ENCODE peak calls at places on chromosomes 1 and 21, in six cellular contexts. X is endothelial cell, V is adrenal gland, J is HFF-Myc, O is GM06990, A is pancreas. W is an unnamed sample.

GRCh38 chr21:33036430-33037162 is 10.9 kb downstream of the OLIG2 start:
- DNase-seq in A (no peak), V (no peak), O (no peak), J (peak), X (no peak), W (no peak)

GRCh38 chr1:54836594-54836993 is 35.5 kb upstream of the TTC22 start:
- DNase-seq in O (no peak), A (no peak), X (no peak), V (no peak), J (no peak), W (peak)

GRCh38 chr1:25146382-25146855 is 85.9 kb downstream of the SYF2 start:
- DNase-seq in O (no peak), J (no peak), V (no peak), A (no peak), X (no peak), W (peak)

GRCh38 chr1:42176902-42177519 is 12.5 kb upstream of the GUCA2A start:
- DNase-seq in A (no peak), X (no peak), J (no peak), O (no peak), V (no peak), W (no peak)

GRCh38 chr1:64136749-64137568 is 66.5 kb upstream of the UBE2U start:
- DNase-seq in A (peak), J (peak), O (no peak), X (peak), V (peak), W (peak)

GRCh38 chr1:65059930-65060538 is 88.0 kb upstream of the AK4 start:
- DNase-seq in O (no peak), V (no peak), A (no peak), J (no peak), X (no peak), W (no peak)

GRCh38 chr1:232589809-232590741 is 39.9 kb downstream of the SIPA1L2 start:
- DNase-seq in X (peak), J (no peak), A (no peak), V (no peak), O (no peak), W (no peak)

GRCh38 chr1:94323311-94324167 is 86.2 kb upstream of the ARHGAP29 start:
- DNase-seq in V (no peak), O (no peak), X (no peak), J (no peak), A (no peak), W (no peak)

GRCh38 chr1:205344010-205344808 is 12.5 kb downstream of the KLHDC8A start:
- DNase-seq in V (peak), A (peak), O (no peak), X (peak), J (no peak), W (no peak)

GRCh38 chr1:54952950-54953718 is 27.3 kb upstream of the TMEM61 start:
- DNase-seq in J (no peak), A (no peak), X (no peak), O (no peak), V (no peak), W (no peak)

DNA sequence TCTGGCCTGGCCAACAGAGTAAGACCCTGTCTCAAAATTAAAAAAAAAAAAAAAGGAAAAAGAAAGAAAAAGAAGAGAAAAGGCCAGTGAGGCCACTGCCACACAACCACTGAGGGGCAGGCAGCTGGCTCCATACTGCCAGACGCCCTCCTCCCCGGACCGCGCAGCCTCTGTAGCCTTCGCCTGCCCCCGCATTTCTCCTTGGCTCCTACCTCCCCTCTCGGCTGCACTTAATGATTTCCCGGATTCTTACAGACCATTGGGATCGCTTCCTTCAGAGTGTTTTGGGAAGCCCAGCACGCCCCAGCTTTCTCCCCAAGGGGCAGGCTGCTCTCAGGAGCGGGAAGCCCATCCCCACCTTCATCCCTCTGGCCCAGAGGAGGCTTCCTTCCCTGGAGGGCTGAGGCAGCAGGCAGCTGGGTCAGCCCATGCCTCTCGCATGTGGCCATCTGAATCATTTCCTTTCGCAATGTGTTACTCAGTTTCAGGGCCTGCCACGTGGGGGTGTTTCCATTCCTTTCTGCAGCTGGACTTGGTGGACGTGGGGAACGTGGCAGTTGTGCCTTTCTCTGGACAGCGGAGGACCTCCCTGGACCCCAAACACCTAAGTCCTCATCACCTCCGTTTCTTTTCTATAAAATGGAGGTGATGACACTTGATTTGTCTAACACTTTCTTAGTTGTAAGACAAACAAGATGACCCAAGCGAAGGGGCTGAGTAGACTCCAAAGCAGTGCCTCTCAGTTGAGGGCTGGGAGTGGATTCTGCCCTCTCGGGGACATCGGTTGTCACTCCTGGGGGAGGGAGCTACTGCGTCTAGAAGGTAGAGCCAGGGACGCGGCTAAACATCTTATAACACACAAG is 2.3 kb downstream of the SLC2A5 start:
- DNase-seq in V (peak), O (no peak), X (no peak), J (peak), A (no peak), W (no peak)
- TF ChIP-seq CTCF in V (no peak), O (no peak), X (no peak), J (no peak), A (no peak), W (peak)

GRCh38 chr1:4935807-4936206 is 281.4 kb downstream of the AJAP1 start:
- DNase-seq in X (no peak), V (no peak), A (no peak), J (no peak), O (no peak), W (no peak)

GRCh38 chr1:4931486-4931885 is 277.1 kb downstream of the AJAP1 start:
- DNase-seq in O (no peak), V (peak), A (no peak), J (no peak), X (no peak), W (no peak)

GRCh38 chr1:4933232-4933631 is 278.8 kb downstream of the AJAP1 start:
- DNase-seq in O (no peak), V (no peak), X (no peak), J (no peak), A (no peak), W (no peak)

GRCh38 chr1:4928186-4928585 is 273.8 kb downstream of the AJAP1 start:
- DNase-seq in A (no peak), V (no peak), J (no peak), O (no peak), X (no peak), W (no peak)

GRCh38 chr1:4932666-4933065 is 278.3 kb downstream of the AJAP1 start:
- DNase-seq in A (no peak), O (no peak), V (no peak), X (no peak), J (no peak), W (no peak)
- TF ChIP-seq CTCF in A (no peak), O (no peak), V (no peak), X (no peak), J (no peak), W (no peak)

GRCh38 chr21:45998871-45999580 is 17.5 kb downstream of the COL6A1 start:
- DNase-seq in O (no peak), X (peak), V (no peak), J (no peak), A (no peak), W (peak)
- TF ChIP-seq CTCF in O (no peak), X (no peak), V (no peak), J (no peak), A (no peak), W (no peak)

DNA sequence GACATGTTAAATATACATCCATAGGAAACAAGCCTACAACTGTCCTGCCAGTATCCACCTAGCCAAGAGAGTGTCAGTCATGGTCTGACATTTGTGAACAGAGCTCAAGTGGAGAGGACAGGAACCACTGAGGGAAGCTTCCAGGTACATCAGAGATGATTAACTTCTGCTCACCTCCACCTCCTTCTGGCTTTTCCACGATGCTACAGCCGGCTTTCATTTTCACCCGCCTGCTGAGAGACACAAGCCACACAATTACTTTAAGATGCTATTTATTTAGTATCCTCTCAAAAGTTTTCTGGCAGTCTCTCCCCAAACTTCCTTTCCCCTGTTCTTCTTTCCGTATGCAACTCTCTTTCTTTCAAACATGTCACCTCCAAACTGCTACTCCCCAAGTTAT is 2.1 kb downstream of the ETV3 start:
- DNase-seq in J (no peak), O (no peak), A (no peak), V (no peak), X (no peak), W (no peak)
- TF ChIP-seq CTCF in J (no peak), O (peak), A (no peak), V (no peak), X (no peak), W (peak)

DNA sequence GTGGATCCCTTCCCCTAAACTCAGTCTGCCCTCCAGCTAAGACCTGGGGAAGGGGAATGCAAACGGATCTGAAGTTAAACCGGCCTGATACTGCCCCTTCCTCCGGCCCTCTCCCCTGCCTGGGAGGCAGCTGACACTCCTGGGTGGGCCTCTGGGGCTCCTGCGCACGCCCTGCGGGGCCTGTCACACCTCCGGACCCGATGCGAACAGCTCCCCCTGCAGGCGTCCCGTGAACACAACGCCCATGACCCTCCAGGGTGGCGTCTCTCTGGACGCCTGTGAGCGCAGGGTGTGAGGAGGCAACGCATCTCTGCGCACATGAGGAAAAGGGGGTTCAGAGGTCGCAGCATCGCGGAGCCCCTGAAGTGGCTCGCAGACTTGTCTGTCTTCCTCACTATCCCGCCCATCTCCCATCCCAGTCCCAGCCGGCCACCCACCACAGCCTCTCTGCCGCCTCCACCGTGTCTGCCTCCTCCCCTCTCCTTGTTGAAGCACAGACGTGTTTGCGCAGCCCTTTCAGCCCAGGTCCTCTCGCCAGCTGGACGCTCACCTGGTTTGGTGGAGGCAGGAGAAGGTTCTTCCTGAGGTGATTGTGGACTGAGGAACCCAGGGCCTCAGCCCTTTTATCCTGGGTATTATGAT is 421 bp upstream of the LCE3A start:
- DNase-seq in O (peak), V (no peak), X (no peak), J (no peak), A (no peak), W (no peak)
- TF ChIP-seq CTCF in O (peak), V (no peak), X (peak), J (no peak), A (no peak), W (no peak)

DNA sequence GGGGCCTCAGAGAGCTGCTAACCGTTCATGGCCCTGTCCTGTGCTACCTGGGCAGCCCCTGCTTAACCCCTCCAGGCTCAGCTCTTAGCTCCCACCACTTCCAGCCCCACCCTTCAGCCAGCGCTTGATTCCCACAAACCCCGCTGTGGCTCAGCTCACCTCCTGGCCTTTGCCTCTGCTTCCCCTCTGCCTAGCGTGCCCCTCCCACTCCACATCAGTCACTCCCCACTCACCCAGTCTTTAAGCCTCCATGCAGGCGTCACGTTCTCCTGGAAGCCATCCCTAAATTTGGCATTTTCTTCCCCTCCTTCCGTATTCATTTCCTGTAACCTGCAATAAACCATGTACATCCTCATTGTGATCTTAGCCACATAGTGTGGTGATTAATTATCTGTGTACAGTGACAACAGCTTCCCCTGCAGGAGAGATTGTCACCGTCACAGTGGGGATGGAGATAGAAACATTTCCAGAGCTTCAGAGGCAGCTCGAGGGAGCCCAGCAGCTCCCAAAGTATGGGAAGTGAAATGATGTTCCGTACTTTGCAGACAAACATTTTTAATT is 65.5 kb downstream of the EPHB2 start:
- DNase-seq in J (no peak), A (no peak), V (no peak), X (no peak), O (no peak), W (no peak)
- TF ChIP-seq CTCF in J (no peak), A (no peak), V (no peak), X (no peak), O (no peak), W (no peak)